ENCODE peak calls at places on chromosome 12, in nine cellular contexts. K is posterior vena cava; N is GM13977; Y is osteocyte; W is amygdala; D is A172; S is CD8-positive, alpha-beta memory T cell; I is T-helper 1 cell; M is C1 segment of cervical spinal cord. Z is an unnamed sample.

GRCh38 chr12:125861299-125862281 is 796.4 kb downstream of the AACS start:
- DNase-seq in K (no peak), N (no peak), Y (no peak), W (no peak), D (no peak), S (no peak), I (no peak), M (no peak), Z (no peak)

GRCh38 chr12:21894792-21895392 is 46.3 kb downstream of the ABCC9 start:
- DNase-seq in K (no peak), N (no peak), Y (no peak), W (no peak), D (no peak), S (no peak), I (no peak), M (no peak), Z (no peak)

GRCh38 chr12:8692573-8692972 is 5.2 kb upstream of the RIMKLB start:
- DNase-seq in K (no peak), N (no peak), Y (no peak), W (no peak), D (peak), S (no peak), I (no peak), M (peak), Z (no peak)

GRCh38 chr12:124389537-124390441 is 94.9 kb downstream of the RFLNA start:
- DNase-seq in K (no peak), N (no peak), Y (no peak), W (no peak), D (no peak), S (no peak), I (no peak), M (no peak), Z (no peak)

GRCh38 chr12:99722690-99723486 is 75.3 kb downstream of the GARIN6 start:
- DNase-seq in K (no peak), N (no peak), Y (no peak), W (no peak), D (no peak), S (no peak), I (no peak), M (no peak), Z (no peak)

GRCh38 chr12:65278576-65279386 is at the start of gene MSRB3:
- DNase-seq in K (peak), N (peak), Y (peak), W (no peak), D (peak), S (peak), I (no peak), M (peak), Z (peak)

GRCh38 chr12:52264435-52264825 is 10.0 kb upstream of the KRT86 start:
- DNase-seq in K (peak), N (no peak), Y (no peak), W (no peak), D (no peak), S (no peak), I (no peak), M (no peak), Z (no peak)

GRCh38 chr12:96466939-96467751 is 22.2 kb upstream of the CFAP54 start:
- DNase-seq in K (no peak), N (no peak), Y (peak), W (no peak), D (peak), S (no peak), I (no peak), M (no peak), Z (no peak)

GRCh38 chr12:119180380-119181040 is 1.8 kb downstream of the HSPB8 start:
- DNase-seq in K (peak), N (no peak), Y (no peak), W (no peak), D (peak), S (no peak), I (no peak), M (no peak), Z (no peak)

GRCh38 chr12:554001-554285 is 94.2 kb downstream of the B4GALNT3 start:
- DNase-seq in K (no peak), N (no peak), Y (no peak), W (no peak), D (no peak), S (no peak), I (no peak), M (no peak), Z (no peak)

GRCh38 chr12:79058342-79058741 is 193.8 kb downstream of the SYT1 start:
- DNase-seq in K (no peak), N (no peak), Y (no peak), W (no peak), D (peak), S (no peak), I (no peak), M (no peak), Z (no peak)

GRCh38 chr12:101772019-101772774 is 32.9 kb upstream of the SYCP3 start:
- DNase-seq in K (no peak), N (no peak), Y (no peak), W (no peak), D (no peak), S (no peak), I (no peak), M (no peak), Z (no peak)

GRCh38 chr12:46492471-46493351 is 120.1 kb upstream of the SLC38A2 start:
- DNase-seq in K (no peak), N (no peak), Y (no peak), W (no peak), D (peak), S (no peak), I (no peak), M (no peak), Z (no peak)

GRCh38 chr12:64221656-64222010 is 463 bp downstream of the KICS2 start:
- DNase-seq in K (peak), N (peak), Y (peak), W (peak), D (peak), S (peak), I (peak), M (peak), Z (peak)